ENCODE peak calls at places on chromosomes 12 and 14, in four cellular contexts. T is osteocyte; Q is stimulated activated CD4-positive, alpha-beta T cell treated with anti-CD3 and anti-CD28 coated beads, Interleukin-1b, Interleukin-23, amount 100 ng/mL, for 24 hours; Y is left cardiac atrium. M is an unnamed sample.

GRCh38 chr14:78104130-78104529 is 66.0 kb upstream of the NRXN3 start:
- DNase-seq in T (no peak), Q (no peak), Y (no peak), M (no peak)

GRCh38 chr12:112833272-112833671 is 41.7 kb downstream of the RPH3A start:
- DNase-seq in T (no peak), Q (no peak), Y (no peak), M (no peak)

GRCh38 chr14:36361210-36361853 is 40.9 kb upstream of the MBIP start:
- DNase-seq in T (no peak), Q (no peak), Y (no peak), M (no peak)

GRCh38 chr14:65107200-65107599 is 4.9 kb upstream of the MAX start:
- DNase-seq in T (no peak), Q (no peak), Y (no peak), M (no peak)

GRCh38 chr12:49942921-49943662 is 7.4 kb upstream of the AQP2 start:
- DNase-seq in T (no peak), Q (no peak), Y (no peak), M (no peak)

GRCh38 chr12:110345176-110345651 is 58.3 kb downstream of the ANAPC7 start:
- DNase-seq in T (no peak), Q (no peak), Y (no peak), M (no peak)

GRCh38 chr12:25876383-25877045 is 82.0 kb upstream of the RASSF8 start:
- DNase-seq in T (no peak), Q (no peak), Y (no peak), M (no peak)

GRCh38 chr12:122021822-122022392 is at the start of gene BCL7A:
- DNase-seq in T (peak), Q (peak), Y (peak), M (peak)

GRCh38 chr12:237026-237815 is 23.3 kb upstream of the SLC6A12 start:
- DNase-seq in T (peak), Q (no peak), Y (no peak), M (no peak)

GRCh38 chr12:89350661-89351488 is 1.4 kb downstream of the DUSP6 start:
- DNase-seq in T (no peak), Q (no peak), Y (peak), M (peak)

GRCh38 chr12:55717397-55718007 is 1.7 kb downstream of the BLOC1S1 start:
- DNase-seq in T (no peak), Q (no peak), Y (no peak), M (no peak)

GRCh38 chr12:88935856-88936255 is 355.6 kb upstream of the KITLG start:
- DNase-seq in T (no peak), Q (no peak), Y (no peak), M (no peak)

GRCh38 chr14:21057803-21058675 is at the start of gene RNASE8:
- DNase-seq in T (no peak), Q (no peak), Y (no peak), M (no peak)

GRCh38 chr12:47819902-47820630 is at the start of gene HDAC7:
- DNase-seq in T (no peak), Q (peak), Y (peak), M (peak)

GRCh38 chr14:102699416-102700110 is 77.7 kb upstream of the TRAF3 start:
- DNase-seq in T (no peak), Q (no peak), Y (no peak), M (no peak)

GRCh38 chr12:50197297-50197727 is 30.1 kb upstream of the CERS5 start:
- DNase-seq in T (no peak), Q (no peak), Y (no peak), M (no peak)

M was measured in sigmoid colon.